ENCODE peak calls at places on chromosome 3, in ten cellular contexts. M is cardiac muscle cell, B is testis, V is AG04450, S is RWPE1, O is sigmoid colon, H is heart right ventricle, Z is GM23338, I is tibial artery, Q is psoas muscle. D is an unnamed sample.
A peak's percentile ranks its signal among the peaks of the same experiment; 100 is the strongest.

GRCh38 chr3:140368223-140368811 is 309.5 kb upstream of the TRIM42 start:
- DNase-seq in V (no peak), Z (no peak), M (no peak), S (no peak), O (no peak), H (no peak), B (no peak), Q (no peak), I (no peak), D (no peak)

GRCh38 chr3:26964313-26964712 is 341.7 kb downstream of the LRRC3B start:
- DNase-seq in V (no peak), H (no peak), I (no peak), Z (no peak), Q (no peak), S (no peak), B (no peak), O (no peak), M (no peak), D (no peak)

GRCh38 chr3:36650271-36650671 is 114.1 kb downstream of the DCLK3 start:
- DNase-seq in O (no peak), B (no peak), M (no peak), V (no peak), Q (no peak), I (no peak), Z (no peak), H (no peak), S (no peak), D (no peak)

GRCh38 chr3:45923755-45924154 is 19.5 kb upstream of the CXCR6 start:
- DNase-seq in I (no peak), Z (no peak), B (no peak), H (no peak), S (no peak), Q (no peak), V (no peak), O (peak; percentile 45), M (no peak), D (no peak)

GRCh38 chr3:183975981-183976662 is 41.6 kb downstream of the ABCC5 start:
- DNase-seq in H (no peak), I (no peak), O (no peak), Z (peak; percentile 28), V (no peak), Q (no peak), S (no peak), M (no peak), B (no peak), D (no peak)

GRCh38 chr3:19815805-19816204 is 118.2 kb downstream of the EFHB start:
- DNase-seq in H (no peak), B (no peak), Z (no peak), S (no peak), I (no peak), M (no peak), O (no peak), V (no peak), Q (no peak), D (no peak)

GRCh38 chr3:140467104-140467577 is 210.7 kb upstream of the TRIM42 start:
- DNase-seq in B (no peak), Q (no peak), O (no peak), V (no peak), I (no peak), H (no peak), S (no peak), M (peak; percentile 26), Z (no peak), D (no peak)

GRCh38 chr3:160482796-160483195 is 33.2 kb upstream of the TRIM59 start:
- DNase-seq in V (no peak), H (no peak), I (no peak), O (no peak), S (no peak), Z (no peak), M (no peak), B (no peak), Q (no peak), D (no peak)

GRCh38 chr3:191220908-191221307 is 21.9 kb downstream of the OSTN start:
- DNase-seq in I (no peak), Q (no peak), Z (peak; percentile 47), O (no peak), M (no peak), H (no peak), B (no peak), S (no peak), V (no peak), D (no peak)

DNA sequence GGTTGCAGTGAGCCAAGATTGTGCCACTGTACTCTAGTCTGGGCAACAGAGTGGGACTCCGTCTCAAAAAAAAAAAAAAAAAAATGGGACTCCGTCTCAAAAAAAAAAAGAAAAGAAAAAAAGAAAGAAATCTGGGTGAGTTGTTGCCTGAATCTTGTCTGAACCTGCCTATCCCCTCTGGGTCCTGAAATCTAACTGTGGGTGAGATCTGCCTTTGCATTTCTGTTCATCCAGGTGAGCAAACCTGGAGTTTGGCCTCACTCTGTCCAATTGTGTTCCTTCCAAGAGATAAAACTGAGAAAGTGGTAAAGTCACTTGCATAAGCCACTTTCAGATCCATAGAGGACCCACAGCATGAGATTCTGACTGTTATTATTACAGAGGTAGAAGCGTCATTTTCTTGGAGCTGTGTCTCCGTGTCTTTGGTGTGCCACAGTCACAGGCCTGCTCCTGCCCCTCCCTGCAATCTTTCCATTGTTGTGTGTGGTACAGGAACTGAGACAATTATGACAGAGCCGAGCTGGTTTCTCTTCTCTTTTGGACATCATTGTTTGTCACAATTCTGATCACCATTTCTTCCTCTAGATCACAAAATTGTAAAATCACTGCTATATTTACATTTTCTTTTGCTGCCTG is 235.9 kb downstream of the LPP start:
- DNase-seq in I (peak; percentile 54), M (no peak), V (no peak), H (peak; percentile 56), S (peak; percentile 39), O (peak; percentile 73), B (peak; percentile 30), Q (no peak), Z (no peak), D (peak; percentile 66)
- H3K27ac ChIP-seq in I (peak overlapping the region; percentile 53), M (no peak overlapping the region), V (no peak overlapping the region), H (peak overlapping the region; percentile 63), S (peak overlapping the region; percentile 63), O (peak overlapping the region; percentile 68), B (peak overlapping the region; percentile 74), Q (peak overlapping the region; percentile 63), Z (no peak overlapping the region), D (no peak overlapping the region)

GRCh38 chr3:149581248-149581647 is 76.6 kb downstream of the WWTR1 start:
- DNase-seq in O (no peak), H (no peak), M (no peak), Q (no peak), I (no peak), B (no peak), S (no peak), Z (no peak), V (no peak), D (no peak)

GRCh38 chr3:149579838-149580542 is 77.8 kb downstream of the WWTR1 start:
- DNase-seq in M (no peak), Z (no peak), H (no peak), O (no peak), V (no peak), B (no peak), Q (no peak), S (peak; percentile 81), I (no peak), D (no peak)

GRCh38 chr3:149584236-149584635 is 73.6 kb downstream of the WWTR1 start:
- DNase-seq in M (no peak), Z (no peak), V (no peak), Q (no peak), I (no peak), H (no peak), O (no peak), B (no peak), S (no peak), D (no peak)

GRCh38 chr3:149582395-149582794 is 75.4 kb downstream of the WWTR1 start:
- DNase-seq in V (no peak), B (no peak), Q (no peak), I (no peak), H (no peak), M (no peak), Z (no peak), S (no peak), O (no peak), D (no peak)

DNA sequence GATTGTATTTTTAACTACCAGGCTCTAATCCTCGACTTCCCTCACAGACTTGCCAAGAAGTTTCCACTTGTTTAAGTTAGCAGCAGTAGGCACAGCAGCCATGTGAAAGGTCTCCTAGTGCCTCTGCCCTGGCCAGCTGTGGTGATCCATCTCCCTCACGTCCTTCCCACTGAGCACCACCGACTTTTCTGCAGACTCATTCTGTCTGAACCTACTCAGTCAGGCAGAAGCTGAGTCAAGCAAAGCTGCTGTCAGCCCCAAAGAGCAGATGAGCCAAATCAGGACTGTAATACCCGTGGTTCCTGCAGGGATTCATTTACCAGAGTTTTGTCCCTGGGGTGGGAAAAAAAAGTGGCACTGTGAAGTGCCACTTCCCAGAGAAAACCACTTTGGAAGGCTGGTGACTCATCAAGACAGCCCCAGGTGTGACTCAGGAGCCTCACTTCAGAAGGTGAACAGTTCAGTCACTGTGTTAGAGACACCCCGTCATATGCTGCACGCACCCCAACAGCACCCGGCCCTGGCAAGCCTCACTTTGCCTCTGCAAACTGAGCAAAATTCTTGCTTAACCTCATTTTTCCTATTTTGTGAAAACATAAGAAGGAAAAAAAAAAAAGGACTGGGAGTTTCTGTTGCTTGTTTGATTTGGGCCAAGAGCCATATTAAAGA is 76.0 kb downstream of the WWTR1 start:
- DNase-seq in I (peak; percentile 51), V (no peak), O (no peak), M (peak; percentile 25), B (peak; percentile 29), S (peak; percentile 85), H (no peak), Q (peak; percentile 52), Z (no peak), D (no peak)
- H3K27ac ChIP-seq in I (peak overlapping the region; percentile 20), V (peak overlapping the region; percentile 79), O (peak overlapping the region; percentile 60), M (peak overlapping the region; percentile 69), B (no peak overlapping the region), S (peak overlapping the region; percentile 90), H (peak overlapping the region; percentile 15), Q (peak overlapping the region; percentile 88), Z (no peak overlapping the region), D (peak overlapping the region; percentile 14)

DNA sequence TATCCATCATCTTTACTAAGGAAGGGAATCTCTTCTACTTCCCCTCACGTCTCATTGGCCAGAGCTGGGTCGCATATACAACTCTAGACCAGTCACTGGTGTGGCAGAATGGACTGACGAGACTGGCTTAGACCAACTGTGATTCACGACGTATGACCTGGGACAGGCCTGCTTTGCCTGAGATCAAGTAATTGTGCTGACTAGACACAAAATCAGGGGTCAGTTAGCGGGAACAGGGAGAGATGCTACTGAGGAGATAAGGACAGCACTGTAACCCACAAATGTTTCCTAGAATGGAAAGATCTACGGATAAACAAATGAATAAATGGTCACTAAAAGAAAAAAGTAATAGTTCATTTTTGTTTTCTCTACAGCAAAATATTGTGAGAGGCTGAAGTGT is 308.3 kb downstream of the MAGI1 start:
- DNase-seq in S (no peak), Z (no peak), Q (no peak), H (no peak), O (no peak), I (no peak), V (no peak), M (no peak), B (no peak), D (no peak)
- H3K27ac ChIP-seq in S (no peak overlapping the region), Z (no peak overlapping the region), Q (no peak overlapping the region), H (no peak overlapping the region), O (peak overlapping the region; percentile 48), I (no peak overlapping the region), V (peak overlapping the region; percentile 72), M (no peak overlapping the region), B (no peak overlapping the region), D (no peak overlapping the region)

DNA sequence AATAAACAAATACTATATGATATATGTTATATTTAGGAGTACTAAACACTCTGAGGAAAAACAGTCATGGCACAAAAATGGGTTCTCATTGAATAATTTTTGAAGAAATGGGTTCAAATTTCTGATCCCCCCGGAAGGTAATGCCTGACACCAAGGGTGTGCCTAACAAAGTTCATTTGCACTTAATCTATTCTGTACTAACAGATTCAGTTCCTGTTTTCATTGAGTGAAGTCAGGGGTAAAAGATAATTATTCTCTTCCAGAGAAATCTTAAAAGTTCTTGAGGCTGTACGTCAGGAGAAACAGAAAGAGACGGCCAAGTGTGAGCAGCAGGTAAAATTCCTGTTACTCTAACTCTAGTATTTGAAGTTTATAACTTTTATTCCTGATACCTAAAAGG is 34.5 kb upstream of the TMEM42 start:
- DNase-seq in B (no peak), I (no peak), O (no peak), M (no peak), H (no peak), V (no peak), Q (no peak), Z (no peak), S (no peak), D (no peak)
- H3K27ac ChIP-seq in B (no peak overlapping the region), I (no peak overlapping the region), O (no peak overlapping the region), M (no peak overlapping the region), H (no peak overlapping the region), V (no peak overlapping the region), Q (no peak overlapping the region), Z (no peak overlapping the region), S (no peak overlapping the region), D (no peak overlapping the region)

D was measured in body of pancreas.